ENCODE peak calls at places on chromosome 10, in seven cellular contexts. One of them, this sample, is unnamed.

GRCh38 chr10:72322280-72323058 is 32.2 kb downstream of the DNAJB12 start:
- DNase-seq in fibroblast of villous mesenchyme: peak
- DNase-seq in AG04449: no peak
- DNase-seq in D341Med: no peak
- DNase-seq in cardiac fibroblast: no peak
- DNase-seq in MCF 10A: peak
- DNase-seq in non-pigmented ciliary epithelial cell: no peak
- DNase-seq in this sample: peak

GRCh38 chr10:61669849-61670248 is 7.1 kb downstream of the CABCOCO1 start:
- DNase-seq in cardiac fibroblast: no peak
- DNase-seq in D341Med: no peak
- DNase-seq in fibroblast of villous mesenchyme: no peak
- DNase-seq in non-pigmented ciliary epithelial cell: no peak
- DNase-seq in AG04449: no peak
- DNase-seq in MCF 10A: no peak
- DNase-seq in this sample: no peak

GRCh38 chr10:48890904-48891839 is 48.5 kb downstream of the LRRC18 start:
- DNase-seq in cardiac fibroblast: peak
- DNase-seq in fibroblast of villous mesenchyme: no peak
- DNase-seq in D341Med: no peak
- DNase-seq in MCF 10A: peak
- DNase-seq in non-pigmented ciliary epithelial cell: no peak
- DNase-seq in AG04449: no peak
- DNase-seq in this sample: peak

GRCh38 chr10:71999360-72000072 is 35.3 kb downstream of the CHST3 start:
- DNase-seq in AG04449: no peak
- DNase-seq in fibroblast of villous mesenchyme: peak
- DNase-seq in non-pigmented ciliary epithelial cell: no peak
- DNase-seq in D341Med: no peak
- DNase-seq in cardiac fibroblast: peak
- DNase-seq in MCF 10A: peak
- DNase-seq in this sample: peak

GRCh38 chr10:107546986-107547385 is 382.5 kb upstream of the SORCS1 start:
- DNase-seq in MCF 10A: no peak
- DNase-seq in AG04449: no peak
- DNase-seq in non-pigmented ciliary epithelial cell: no peak
- DNase-seq in cardiac fibroblast: no peak
- DNase-seq in D341Med: no peak
- DNase-seq in fibroblast of villous mesenchyme: no peak
- DNase-seq in this sample: no peak

GRCh38 chr10:52004342-52004949 is 305.1 kb upstream of the CSTF2T start:
- DNase-seq in D341Med: peak
- DNase-seq in MCF 10A: peak
- DNase-seq in non-pigmented ciliary epithelial cell: peak
- DNase-seq in cardiac fibroblast: peak
- DNase-seq in AG04449: no peak
- DNase-seq in fibroblast of villous mesenchyme: peak
- DNase-seq in this sample: peak

GRCh38 chr10:131856441-131857094 is 44.2 kb upstream of the PPP2R2D start:
- DNase-seq in D341Med: no peak
- DNase-seq in non-pigmented ciliary epithelial cell: no peak
- DNase-seq in AG04449: no peak
- DNase-seq in fibroblast of villous mesenchyme: no peak
- DNase-seq in MCF 10A: no peak
- DNase-seq in cardiac fibroblast: no peak
- DNase-seq in this sample: no peak

GRCh38 chr10:6649107-6649720 is 69.1 kb upstream of the PRKCQ start:
- DNase-seq in fibroblast of villous mesenchyme: no peak
- DNase-seq in cardiac fibroblast: no peak
- DNase-seq in D341Med: no peak
- DNase-seq in MCF 10A: no peak
- DNase-seq in AG04449: no peak
- DNase-seq in non-pigmented ciliary epithelial cell: no peak
- DNase-seq in this sample: peak

GRCh38 chr10:17655567-17656146 is 11.7 kb downstream of the STAM start:
- DNase-seq in D341Med: no peak
- DNase-seq in cardiac fibroblast: no peak
- DNase-seq in non-pigmented ciliary epithelial cell: no peak
- DNase-seq in MCF 10A: peak
- DNase-seq in fibroblast of villous mesenchyme: peak
- DNase-seq in AG04449: no peak
- DNase-seq in this sample: no peak

GRCh38 chr10:105803206-105803605 is 1162.1 kb downstream of the SORCS3 start:
- DNase-seq in cardiac fibroblast: no peak
- DNase-seq in AG04449: no peak
- DNase-seq in fibroblast of villous mesenchyme: no peak
- DNase-seq in D341Med: no peak
- DNase-seq in MCF 10A: no peak
- DNase-seq in non-pigmented ciliary epithelial cell: no peak
- DNase-seq in this sample: no peak

GRCh38 chr10:117532451-117533107 is 10.0 kb upstream of the EMX2 start:
- DNase-seq in non-pigmented ciliary epithelial cell: no peak
- DNase-seq in fibroblast of villous mesenchyme: peak
- DNase-seq in MCF 10A: no peak
- DNase-seq in D341Med: no peak
- DNase-seq in cardiac fibroblast: no peak
- DNase-seq in AG04449: no peak
- DNase-seq in this sample: no peak

GRCh38 chr10:89440262-89440661 is 25.9 kb downstream of the IFIT5 start:
- DNase-seq in fibroblast of villous mesenchyme: no peak
- DNase-seq in MCF 10A: peak
- DNase-seq in cardiac fibroblast: no peak
- DNase-seq in AG04449: no peak
- DNase-seq in D341Med: no peak
- DNase-seq in non-pigmented ciliary epithelial cell: no peak
- DNase-seq in this sample: no peak

GRCh38 chr10:100209303-100209702 is 20.1 kb downstream of the CHUK start:
- DNase-seq in cardiac fibroblast: peak
- DNase-seq in D341Med: no peak
- DNase-seq in MCF 10A: no peak
- DNase-seq in AG04449: no peak
- DNase-seq in fibroblast of villous mesenchyme: peak
- DNase-seq in non-pigmented ciliary epithelial cell: no peak
- DNase-seq in this sample: no peak

GRCh38 chr10:62852961-62853702 is 37.0 kb upstream of the EGR2 start:
- DNase-seq in MCF 10A: no peak
- DNase-seq in D341Med: no peak
- DNase-seq in cardiac fibroblast: no peak
- DNase-seq in fibroblast of villous mesenchyme: no peak
- DNase-seq in AG04449: no peak
- DNase-seq in non-pigmented ciliary epithelial cell: no peak
- DNase-seq in this sample: no peak

GRCh38 chr10:78211476-78212110 is 177.9 kb downstream of the RPS24 start:
- DNase-seq in MCF 10A: peak
- DNase-seq in non-pigmented ciliary epithelial cell: peak
- DNase-seq in cardiac fibroblast: peak
- DNase-seq in AG04449: no peak
- DNase-seq in D341Med: peak
- DNase-seq in fibroblast of villous mesenchyme: peak
- DNase-seq in this sample: peak

GRCh38 chr10:113058175-113058961 is 108.3 kb downstream of the TCF7L2 start:
- DNase-seq in AG04449: peak
- DNase-seq in MCF 10A: peak
- DNase-seq in fibroblast of villous mesenchyme: peak
- DNase-seq in cardiac fibroblast: peak
- DNase-seq in non-pigmented ciliary epithelial cell: no peak
- DNase-seq in D341Med: peak
- DNase-seq in this sample: peak

This sample was measured in epithelial cell of esophagus.